ENCODE peak calls at places on chromosomes 11 and 22, in four cellular contexts. A, N, P and O are unnamed samples. For H3K4me1, the result is how much of the 10 kb centered on the place peaks cover.

GRCh38 chr11:66020618-66021357 is 5.5 kb downstream of the CATSPER1 start:
- DNase-seq in A (no peak), N (peak), P (peak), O (no peak)

GRCh38 chr11:79857404-79857803 is 416.6 kb upstream of the TENM4 start:
- DNase-seq in P (no peak), N (no peak), A (no peak), O (no peak)

GRCh38 chr11:32576456-32576855 is 7.2 kb upstream of the EIF3M start:
- DNase-seq in A (no peak), N (no peak), P (no peak), O (no peak)

GRCh38 chr11:20762112-20762511 is 92.7 kb downstream of the NELL1 start:
- DNase-seq in N (no peak), P (no peak), A (no peak), O (no peak)

GRCh38 chr22:24333301-24333700 is 62.7 kb downstream of the SPECC1L start:
- DNase-seq in N (peak), P (no peak), A (no peak), O (no peak)

GRCh38 chr11:45106006-45106405 is 40.4 kb upstream of the PRDM11 start:
- DNase-seq in N (no peak), P (no peak), A (peak), O (no peak)

GRCh38 chr11:64685536-64685935 is 37.5 kb downstream of the NRXN2 start:
- DNase-seq in N (no peak), A (no peak), P (no peak), O (no peak)

GRCh38 chr11:101686514-101686913 is 102.7 kb upstream of the TRPC6 start:
- DNase-seq in P (peak), N (peak), A (no peak), O (no peak)

GRCh38 chr11:18383388-18384156 is 10.8 kb upstream of the LDHA start:
- DNase-seq in A (peak), N (peak), P (peak), O (peak)

GRCh38 chr22:43004362-43005035 is 10.4 kb downstream of the PACSIN2 start:
- DNase-seq in A (peak), N (no peak), P (no peak), O (no peak)

GRCh38 chr11:122367809-122368231 is 251.8 kb upstream of the BLID start:
- DNase-seq in A (no peak), N (peak), P (no peak), O (peak)

GRCh38 chr22:44411226-44412135 is 86.6 kb downstream of the RTL6 start:
- DNase-seq in P (no peak), N (no peak), A (no peak), O (no peak)

GRCh38 chr22:38177926-38178604 is 3.6 kb downstream of the PLA2G6 start:
- DNase-seq in P (peak), A (peak), N (peak), O (peak)

GRCh38 chr11:79208126-79208525 is 232.7 kb downstream of the TENM4 start:
- DNase-seq in A (no peak), P (no peak), N (no peak), O (no peak)

GRCh38 chr11:112529071-112529470 is 268.4 kb upstream of the PLET1 start:
- DNase-seq in N (no peak), A (no peak), P (no peak), O (no peak)

GRCh38 chr11:134528453-134528852 is 116.4 kb upstream of the B3GAT1 start:
- DNase-seq in A (peak), N (no peak), P (no peak), O (no peak)

GRCh38 chr11:106344392-106344791 is 266.9 kb downstream of the AASDHPPT start:
- DNase-seq in N (peak), A (no peak), P (no peak), O (no peak)

GRCh38 chr11:92295175-92296137 is 70.8 kb downstream of the FAT3 start:
- DNase-seq in N (peak), A (peak), P (peak), O (no peak)

GRCh38 chr11:57566564-57567209 is 785 bp downstream of the UBE2L6 start:
- DNase-seq in N (no peak), A (no peak), P (no peak), O (no peak)

GRCh38 chr11:46832511-46833214 is 13.4 kb downstream of the CKAP5 start:
- DNase-seq in A (no peak), N (no peak), P (no peak), O (no peak)

GRCh38 chr22:37657590-37658132 is 862 bp upstream of the PDXP start:
- DNase-seq in P (no peak), N (peak), A (no peak), O (no peak)

GRCh38 chr11:45853616-45854219 is 6.4 kb downstream of the CRY2 start:
- DNase-seq in N (no peak), A (no peak), P (no peak), O (no peak)

GRCh38 chr11:65422104-65422632 is 430 bp upstream of the NEAT1 start:
- DNase-seq in P (no peak), N (peak), A (peak), O (peak)

GRCh38 chr11:4030197-4030596 is 64.4 kb upstream of the RRM1 start:
- DNase-seq in N (no peak), A (no peak), P (no peak), O (no peak)

GRCh38 chr11:128775513-128775912 is 81.6 kb downstream of the FLI1 start:
- DNase-seq in A (no peak), N (no peak), P (no peak), O (no peak)

GRCh38 chr22:19213001-19213400 is 34.5 kb upstream of the SLC25A1 start:
- DNase-seq in A (no peak), N (no peak), P (no peak), O (no peak)

GRCh38 chr11:8779107-8779506 is 96.5 kb downstream of the RPL27A start:
- DNase-seq in N (no peak), P (no peak), A (no peak), O (no peak)

GRCh38 chr11:28274216-28274615 is 166.0 kb downstream of the METTL15 start:
- DNase-seq in P (no peak), A (no peak), N (no peak), O (no peak)

GRCh38 chr11:62602141-62603071 is 741 bp upstream of the MTA2 start:
- DNase-seq in P (no peak), A (peak), N (peak), O (peak)

GRCh38 chr11:27868226-27868625 is 168.0 kb upstream of the BDNF start:
- DNase-seq in A (no peak), N (no peak), P (no peak), O (no peak)

GRCh38 chr11:124951341-124951740 is 2.7 kb upstream of the CCDC15 start:
- DNase-seq in A (no peak), P (no peak), N (no peak), O (no peak)

DNA sequence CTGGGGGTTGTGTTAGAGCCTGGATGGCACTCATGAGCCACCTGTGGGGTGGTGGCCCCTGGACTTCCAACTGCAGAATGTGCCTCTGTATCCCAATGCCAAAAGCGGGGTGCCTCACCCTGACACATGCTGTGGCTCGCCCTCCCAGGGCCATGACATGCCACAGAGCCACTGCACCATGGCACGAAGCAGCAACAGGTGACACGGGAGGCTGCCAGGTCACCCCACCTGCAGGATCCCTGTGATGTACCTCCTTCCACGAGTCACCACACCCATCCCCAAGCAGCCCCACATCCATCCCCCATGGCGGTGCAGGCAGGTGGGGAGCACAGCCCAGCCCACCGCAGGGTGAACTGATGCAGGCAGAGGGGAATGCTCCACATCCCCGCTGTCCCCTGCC is 14.8 kb downstream of the NECTIN1 start:
- DNase-seq in A (no peak), N (no peak), P (no peak), O (no peak)
- H3K4me1 ChIP-seq in A (under half), N (under half), P (under half), O (under half)

GRCh38 chr11:10694481-10695239 is 1.1 kb upstream of the IRAG1 start:
- DNase-seq in P (no peak), A (no peak), N (peak), O (no peak)
- TF ChIP-seq CTCF in P (no peak), A (no peak), N (no peak), O (no peak)

GRCh38 chr22:49589811-49590210 is 237.9 kb downstream of the BRD1 start:
- DNase-seq in P (no peak), N (no peak), A (no peak), O (no peak)

GRCh38 chr22:49590381-49590780 is 237.3 kb downstream of the BRD1 start:
- DNase-seq in P (no peak), A (no peak), N (no peak), O (no peak)

GRCh38 chr22:49588739-49589138 is 238.9 kb downstream of the BRD1 start:
- DNase-seq in N (no peak), P (no peak), A (no peak), O (no peak)

GRCh38 chr22:49587987-49588386 is 239.7 kb downstream of the BRD1 start:
- DNase-seq in A (no peak), P (no peak), N (no peak), O (no peak)

GRCh38 chr22:49589301-49589700 is 238.4 kb downstream of the BRD1 start:
- DNase-seq in A (no peak), N (no peak), P (no peak), O (no peak)
- H3K4me1 ChIP-seq in A (under half), N (under half), P (under half), O (under half)

DNA sequence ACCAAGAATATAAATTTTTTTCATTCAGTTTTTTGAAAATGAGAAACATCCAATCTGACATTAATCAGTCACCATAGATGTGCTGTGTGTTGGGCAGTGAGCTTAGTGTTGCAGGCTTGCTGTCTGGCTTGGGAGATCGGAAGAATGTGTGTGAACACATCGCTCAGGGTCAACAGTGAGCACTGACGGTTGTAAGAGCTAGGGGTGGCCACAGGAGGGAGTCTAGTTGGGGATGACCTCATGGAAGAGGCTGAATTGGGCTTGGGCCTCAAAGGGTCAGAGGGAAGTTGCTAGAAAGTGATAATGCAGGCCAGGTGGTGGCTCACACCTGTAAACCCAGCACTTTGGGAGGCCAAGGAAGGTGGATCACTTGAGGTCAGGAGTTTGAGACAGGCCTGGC is 375.4 kb downstream of the DDX10 start:
- DNase-seq in P (no peak), N (no peak), A (no peak), O (no peak)
- TF ChIP-seq CTCF in P (no peak), N (no peak), A (no peak), O (no peak)

GRCh38 chr11:11844272-11844671 is 2.5 kb downstream of the USP47 start:
- DNase-seq in P (no peak), A (no peak), N (no peak), O (no peak)

GRCh38 chr11:11843642-11844041 is 1.9 kb downstream of the USP47 start:
- DNase-seq in N (no peak), P (no peak), A (no peak), O (no peak)

GRCh38 chr11:11842426-11843008 is 745 bp downstream of the USP47 start:
- DNase-seq in N (peak), A (peak), P (peak), O (peak)

GRCh38 chr11:11841605-11842425 is at the start of gene USP47:
- DNase-seq in P (peak), N (peak), A (peak), O (peak)

DNA sequence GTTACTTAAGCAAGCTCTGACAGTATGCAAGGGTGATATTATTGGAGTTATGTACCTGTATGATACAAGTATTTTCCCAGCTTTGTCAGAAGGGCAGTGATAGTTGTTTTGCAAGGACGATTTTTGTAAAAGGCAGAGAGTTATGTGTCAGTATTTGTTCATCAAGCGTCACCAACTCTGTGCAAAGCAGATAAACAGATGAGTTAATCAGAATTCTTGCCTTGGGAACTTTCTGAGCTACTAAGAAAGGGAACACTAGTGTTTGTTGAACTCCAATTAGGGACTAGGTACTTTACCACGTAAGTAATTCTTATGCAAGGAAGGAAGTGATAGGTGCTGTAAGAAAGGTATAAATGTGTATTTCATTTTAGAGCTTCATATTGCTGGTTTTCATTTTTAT is 1.5 kb downstream of the USP47 start:
- DNase-seq in N (peak), A (no peak), P (peak), O (peak)
- H3K4me1 ChIP-seq in N (under half), A (under half), P (under half), O (half or more)

DNA sequence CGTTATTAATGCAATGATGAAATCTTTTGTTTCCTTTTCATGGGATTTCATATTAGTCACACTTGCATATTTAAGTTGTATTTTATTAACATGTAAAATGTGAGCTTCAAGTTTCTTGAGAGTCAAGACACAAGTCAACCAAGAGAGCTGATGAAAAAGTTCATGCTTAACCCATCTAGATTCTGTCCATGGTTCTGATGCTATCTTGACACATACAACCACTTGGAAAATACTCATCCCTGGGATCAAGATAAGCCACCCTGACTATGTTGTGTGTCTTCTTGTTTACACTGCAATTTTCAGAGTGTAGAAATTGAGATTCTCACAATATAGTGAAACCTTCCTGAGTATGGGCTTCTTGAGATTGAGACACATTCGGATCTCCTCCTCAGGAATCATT is 664 bp upstream of the OR10A4 start:
- DNase-seq in A (no peak), N (no peak), P (no peak), O (no peak)
- TF ChIP-seq CTCF in A (no peak), N (no peak), P (no peak), O (no peak)

DNA sequence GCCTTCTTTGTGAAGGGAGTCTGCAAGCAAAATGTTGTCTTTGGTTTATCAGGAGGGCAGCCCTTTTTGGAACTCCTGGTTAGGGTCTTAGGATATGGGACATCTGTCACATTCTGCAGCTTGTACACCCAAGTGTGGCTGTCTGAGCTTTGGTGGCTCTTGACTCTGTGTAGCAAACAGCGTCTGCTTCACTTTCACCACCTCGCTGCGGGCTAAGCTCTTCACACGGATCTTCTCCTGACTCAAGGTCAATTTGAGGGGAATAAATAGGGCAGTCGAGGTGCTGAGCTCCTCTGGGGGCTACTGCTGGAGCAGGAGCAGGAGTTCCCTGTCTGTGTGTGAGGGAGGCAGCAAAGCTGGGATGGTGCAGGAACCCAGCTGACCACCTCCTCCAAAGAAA is 10.6 kb downstream of the MICAL2 start:
- DNase-seq in N (no peak), P (no peak), A (no peak), O (no peak)
- H3K4me1 ChIP-seq in N (half or more), P (half or more), A (under half), O (under half)